ENCODE peak calls at places on chromosomes 1 and 21, in four cellular contexts. P is bronchial epithelial cell, H is heart right ventricle, L is mammary epithelial cell. O is an unnamed sample.
A peak's percentile ranks its signal among the peaks of the same experiment; 100 is the strongest.

GRCh38 chr1:7478142-7478796 is 292.8 kb upstream of the VAMP3 start:
- DNase-seq in P (no peak), L (no peak), H (no peak), O (no peak)

GRCh38 chr1:13786541-13786940 is 86.6 kb downstream of the PRDM2 start:
- DNase-seq in L (no peak), H (no peak), P (no peak), O (no peak)

GRCh38 chr1:30761312-30762151 is 4.0 kb upstream of the LAPTM5 start:
- DNase-seq in H (no peak), P (no peak), L (no peak), O (no peak)

GRCh38 chr1:109499661-109500536 is 6.0 kb downstream of the CYB561D1 start:
- DNase-seq in L (peak; percentile 34), P (peak; percentile 74), H (no peak), O (peak; percentile 49)

GRCh38 chr21:34986561-34987533 is 62.3 kb downstream of the RUNX1 start:
- DNase-seq in P (no peak), L (peak; percentile 95), H (no peak), O (peak; percentile 54)

GRCh38 chr1:209667103-209667502 is 8.1 kb upstream of the G0S2 start:
- DNase-seq in H (no peak), L (no peak), P (no peak), O (no peak)

GRCh38 chr1:14707774-14708450 is 109.4 kb downstream of the KAZN start:
- DNase-seq in P (no peak), H (no peak), L (no peak), O (no peak)

GRCh38 chr1:15998929-15999328 is 5.1 kb upstream of the SRARP start:
- DNase-seq in H (no peak), L (no peak), P (no peak), O (no peak)

GRCh38 chr1:154270833-154271232 is 1.6 kb upstream of the HAX1 start:
- DNase-seq in L (no peak), H (no peak), P (no peak), O (no peak)

GRCh38 chr1:147626739-147627138 is 43.6 kb downstream of the ACP6 start:
- DNase-seq in L (no peak), H (no peak), P (no peak), O (no peak)

GRCh38 chr21:44765231-44766013 is 36.2 kb downstream of the UBE2G2 start:
- DNase-seq in H (no peak), P (peak; percentile 35), L (peak; percentile 60), O (no peak)

GRCh38 chr1:21051177-21051576 is 125.5 kb downstream of the EIF4G3 start:
- DNase-seq in H (no peak), P (no peak), L (no peak), O (no peak)

GRCh38 chr1:8091691-8092090 is 65.6 kb upstream of the ERRFI1 start:
- DNase-seq in L (no peak), H (no peak), P (no peak), O (no peak)

GRCh38 chr1:156489166-156489934 is 11.2 kb downstream of the MEF2D start:
- DNase-seq in H (peak; percentile 81), L (no peak), P (no peak), O (no peak)

GRCh38 chr1:68322837-68323687 is 90.7 kb upstream of the WLS start:
- DNase-seq in H (no peak), P (no peak), L (peak; percentile 47), O (no peak)

GRCh38 chr1:206864939-206865671 is at the start of gene IL20:
- DNase-seq in L (peak; percentile 78), H (peak; percentile 66), P (peak; percentile 93), O (no peak)

GRCh38 chr1:23120383-23120782 is 48.3 kb downstream of the LUZP1 start:
- DNase-seq in L (no peak), H (no peak), P (no peak), O (no peak)

GRCh38 chr1:155193275-155193990 is 14.3 kb downstream of the THBS3 start:
- DNase-seq in H (peak; percentile 87), P (peak; percentile 89), L (peak; percentile 89), O (peak; percentile 76)

GRCh38 chr1:149917590-149918144 is at the start of gene SV2A:
- DNase-seq in P (no peak), L (no peak), H (no peak), O (no peak)

DNA sequence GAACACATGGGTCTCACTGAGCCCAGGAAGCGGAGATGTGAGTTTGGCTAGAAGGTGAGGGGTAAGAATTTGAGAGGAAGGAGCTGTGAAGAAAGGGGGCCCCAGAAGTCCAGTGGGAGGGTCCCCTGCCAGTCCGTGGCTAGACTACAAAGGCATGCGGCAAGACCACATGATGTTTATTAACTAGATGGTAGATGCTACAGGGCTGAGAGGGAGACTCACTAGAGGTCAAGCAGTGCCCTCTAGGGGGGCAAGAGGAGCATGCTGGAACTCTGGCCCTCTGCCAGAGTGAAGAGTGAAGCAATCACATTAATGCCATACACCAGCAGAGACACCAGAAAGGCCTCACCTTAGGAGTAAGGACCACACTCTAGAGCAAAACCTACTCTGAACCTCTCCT is 12.2 kb downstream of the KIAA0319L start:
- DNase-seq in L (no peak), H (peak; percentile 65), P (no peak), O (no peak)
- TF ChIP-seq CTCF in L (peak; percentile 26), H (peak; percentile 60), P (no peak), O (peak; percentile 14)

GRCh38 chr1:47593001-47593568 is 155.2 kb downstream of the FOXD2 start:
- DNase-seq in H (no peak), P (no peak), L (no peak), O (no peak)
- H3K4me3 ChIP-seq in H (peak overlapping the region; percentile 38), P (no peak overlapping the region), L (no peak overlapping the region), O (no peak overlapping the region)

GRCh38 chr21:38804617-38805281 is 980 bp upstream of the ETS2 start:
- DNase-seq in H (peak; percentile 78), L (no peak), P (peak; percentile 97), O (no peak)
- TF ChIP-seq CTCF in H (peak; percentile 81), L (peak; percentile 63), P (peak; percentile 77), O (peak; percentile 61)

DNA sequence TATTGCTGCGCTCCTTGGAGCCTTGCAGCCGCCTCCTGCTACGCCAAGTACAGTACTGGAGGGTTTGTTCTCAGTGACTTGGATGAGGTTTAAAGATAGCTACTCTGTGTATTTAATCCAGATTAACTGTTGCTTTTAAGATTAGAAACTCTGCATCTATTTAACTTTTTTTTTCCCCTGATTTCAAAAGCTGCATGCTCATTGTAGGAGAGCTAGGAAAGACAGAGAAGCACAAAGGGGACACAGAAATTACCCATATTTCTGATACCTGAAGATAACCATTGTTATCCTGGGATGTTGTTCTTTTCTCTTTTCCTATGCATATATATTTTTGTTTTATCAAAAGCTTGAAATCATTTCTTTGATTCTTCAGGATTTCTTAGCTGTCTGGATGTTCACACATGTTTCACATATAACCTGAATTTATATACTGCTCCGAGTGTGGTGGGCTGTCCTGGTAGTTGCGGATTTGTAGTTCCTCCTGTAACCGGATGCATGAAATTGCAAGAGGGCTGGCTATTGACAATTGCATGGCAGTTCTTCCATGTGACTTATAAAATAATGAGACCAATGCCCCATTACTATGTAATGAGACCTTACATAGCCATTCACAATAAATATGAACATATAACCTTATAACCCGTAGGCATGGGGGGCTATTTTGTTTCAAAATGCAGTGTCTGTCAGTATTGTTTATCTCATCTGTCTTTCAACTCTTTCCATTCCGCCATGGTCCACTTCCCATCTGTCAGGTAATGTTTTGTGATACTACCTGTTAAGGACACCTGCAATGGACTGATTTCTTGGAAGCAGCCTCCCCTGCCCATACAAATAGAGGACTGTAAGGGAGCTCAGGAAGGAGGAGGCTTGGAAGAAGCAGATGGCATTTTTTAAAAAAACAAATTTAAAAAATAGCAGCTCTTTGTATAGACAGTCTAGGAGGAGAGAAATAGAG is 1.4 kb downstream of the RAVER2 start:
- DNase-seq in L (no peak), P (no peak), H (no peak), O (no peak)
- H3K4me3 ChIP-seq in L (peak overlapping the region; percentile 80), P (peak overlapping the region; percentile 80), H (peak overlapping the region; percentile 91), O (peak overlapping the region; percentile 72)